ENCODE peak calls at places on chromosomes 7 and 10, in ten cellular contexts. Y is ovary, X is transverse colon, G is body of pancreas, C is prostate gland, Q is testis, J is vagina, Z is IMR-90, I is H54, V is HCT116. T is an unnamed sample.

GRCh38 chr7:35420657-35421056 is 166.8 kb upstream of the TBX20 start:
- DNase-seq in Y (no peak), X (no peak), G (no peak), C (no peak), Q (no peak), J (no peak), Z (peak), I (no peak), V (no peak), T (no peak)

GRCh38 chr10:74947781-74948401 is 121.5 kb downstream of the KAT6B start:
- DNase-seq in Y (no peak), X (peak), G (no peak), C (no peak), Q (no peak), J (no peak), Z (no peak), I (no peak), V (no peak), T (no peak)

GRCh38 chr10:50576245-50576815 is 47.4 kb downstream of the SGMS1 start:
- DNase-seq in Y (no peak), X (no peak), G (no peak), C (no peak), Q (peak), J (no peak), Z (peak), I (peak), V (no peak), T (peak)

GRCh38 chr7:116769541-116769940 is 92.8 kb upstream of the CAPZA2 start:
- DNase-seq in Y (no peak), X (no peak), G (no peak), C (no peak), Q (no peak), J (no peak), Z (no peak), I (no peak), V (no peak), T (no peak)

GRCh38 chr7:81161459-81162075 is 242.7 kb upstream of the SEMA3C start:
- DNase-seq in Y (no peak), X (no peak), G (no peak), C (no peak), Q (no peak), J (no peak), Z (peak), I (peak), V (peak), T (peak)

GRCh38 chr7:27579565-27579964 is 83.1 kb downstream of the HIBADH start:
- DNase-seq in Y (no peak), X (no peak), G (no peak), C (no peak), Q (no peak), J (no peak), Z (no peak), I (no peak), V (no peak), T (no peak)

GRCh38 chr7:33432825-33433224 is 303.5 kb downstream of the BBS9 start:
- DNase-seq in Y (no peak), X (no peak), G (no peak), C (no peak), Q (no peak), J (no peak), Z (no peak), I (no peak), V (no peak), T (no peak)

GRCh38 chr7:98874942-98875341 is 3.4 kb upstream of the TRRAP start:
- DNase-seq in Y (no peak), X (no peak), G (no peak), C (no peak), Q (no peak), J (no peak), Z (no peak), I (no peak), V (no peak), T (no peak)

GRCh38 chr7:28272461-28272877 is 91.9 kb upstream of the JAZF1 start:
- DNase-seq in Y (peak), X (peak), G (peak), C (no peak), Q (peak), J (no peak), Z (peak), I (peak), V (peak), T (peak)

GRCh38 chr7:72818663-72819366 is 9.2 kb downstream of the TYW1B start:
- DNase-seq in Y (no peak), X (no peak), G (no peak), C (no peak), Q (no peak), J (no peak), Z (no peak), I (no peak), V (no peak), T (no peak)

GRCh38 chr10:80110986-80111385 is 21.5 kb upstream of the PLAC9 start:
- DNase-seq in Y (no peak), X (no peak), G (peak), C (no peak), Q (peak), J (no peak), Z (no peak), I (no peak), V (no peak), T (no peak)

GRCh38 chr7:133753513-133753912 is 373.6 kb upstream of the LRGUK start:
- DNase-seq in Y (no peak), X (no peak), G (no peak), C (no peak), Q (no peak), J (no peak), Z (no peak), I (no peak), V (no peak), T (no peak)

GRCh38 chr10:21292763-21293517 is 232.5 kb downstream of the SKIDA1 start:
- DNase-seq in Y (peak), X (peak), G (peak), C (peak), Q (peak), J (no peak), Z (peak), I (peak), V (peak), T (no peak)

GRCh38 chr7:494261-494687 is 25.4 kb downstream of the PDGFA start:
- DNase-seq in Y (no peak), X (no peak), G (peak), C (no peak), Q (no peak), J (no peak), Z (no peak), I (peak), V (no peak), T (no peak)

GRCh38 chr10:62618576-62619408 is 185.7 kb upstream of the ADO start:
- DNase-seq in Y (no peak), X (peak), G (no peak), C (peak), Q (no peak), J (peak), Z (peak), I (peak), V (no peak), T (no peak)

GRCh38 chr7:139108256-139109187 is 998 bp downstream of the ZC3HAV1 start:
- DNase-seq in Y (peak), X (peak), G (peak), C (peak), Q (peak), J (no peak), Z (peak), I (peak), V (no peak), T (peak)

GRCh38 chr7:6637544-6638229 is 569 bp downstream of the ZNF316 start:
- DNase-seq in Y (no peak), X (peak), G (no peak), C (no peak), Q (no peak), J (no peak), Z (peak), I (peak), V (no peak), T (peak)

GRCh38 chr7:95608344-95609173 is 12.2 kb upstream of the PDK4 start:
- DNase-seq in Y (peak), X (peak), G (peak), C (peak), Q (peak), J (peak), Z (peak), I (peak), V (peak), T (peak)

GRCh38 chr7:97179454-97180104 is 62.1 kb downstream of the SDHAF3 start:
- DNase-seq in Y (peak), X (peak), G (peak), C (peak), Q (peak), J (no peak), Z (peak), I (peak), V (peak), T (peak)

GRCh38 chr7:117083648-117084047 is 130.3 kb downstream of the ST7 start:
- DNase-seq in Y (no peak), X (no peak), G (peak), C (no peak), Q (no peak), J (no peak), Z (no peak), I (no peak), V (no peak), T (no peak)

GRCh38 chr7:145123502-145123901 is 287.6 kb upstream of the TPK1 start:
- DNase-seq in Y (no peak), X (no peak), G (no peak), C (no peak), Q (no peak), J (no peak), Z (no peak), I (no peak), V (no peak), T (no peak)

GRCh38 chr10:131047501-131047900 is 264.0 kb downstream of the TCERG1L start:
- DNase-seq in Y (no peak), X (no peak), G (no peak), C (no peak), Q (no peak), J (no peak), Z (no peak), I (no peak), V (no peak), T (no peak)

GRCh38 chr7:108603922-108604684 is 34.4 kb downstream of the DNAJB9 start:
- DNase-seq in Y (no peak), X (no peak), G (no peak), C (no peak), Q (no peak), J (no peak), Z (no peak), I (no peak), V (no peak), T (peak)

GRCh38 chr7:118511146-118511545 is 286.6 kb downstream of the ANKRD7 start:
- DNase-seq in Y (no peak), X (no peak), G (no peak), C (no peak), Q (no peak), J (no peak), Z (no peak), I (no peak), V (no peak), T (no peak)

DNA sequence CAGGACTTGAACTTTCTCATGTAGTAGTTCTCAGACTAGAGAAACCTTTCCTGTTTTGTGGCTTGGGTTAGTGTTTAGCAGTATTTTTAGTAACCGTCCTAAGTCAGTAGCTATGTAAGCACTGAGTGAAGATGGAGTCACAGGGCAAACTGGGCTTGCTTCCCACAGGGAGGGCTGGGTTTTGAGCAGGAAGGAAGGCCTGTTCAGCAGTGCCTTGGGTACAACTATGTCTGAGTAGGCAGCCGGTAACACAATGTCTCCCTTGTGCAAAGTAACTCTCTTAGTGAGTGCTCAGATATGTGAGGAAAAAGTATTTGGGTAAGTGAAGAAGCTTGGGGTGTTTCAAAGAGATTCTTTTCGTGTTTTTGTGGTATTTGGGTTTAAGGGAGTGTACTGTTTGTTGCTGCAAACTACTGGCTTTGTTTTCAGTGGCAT is 96.4 kb downstream of the CCSER2 start:
- DNase-seq in Y (peak), X (peak), G (peak), C (peak), Q (peak), J (no peak), Z (peak), I (peak), V (peak), T (no peak)
- TF ChIP-seq POLR2A in Y (no peak), X (peak), G (peak), C (peak), Q (no peak), J (no peak), Z (peak), I (peak), V (no peak), T (no peak)

DNA sequence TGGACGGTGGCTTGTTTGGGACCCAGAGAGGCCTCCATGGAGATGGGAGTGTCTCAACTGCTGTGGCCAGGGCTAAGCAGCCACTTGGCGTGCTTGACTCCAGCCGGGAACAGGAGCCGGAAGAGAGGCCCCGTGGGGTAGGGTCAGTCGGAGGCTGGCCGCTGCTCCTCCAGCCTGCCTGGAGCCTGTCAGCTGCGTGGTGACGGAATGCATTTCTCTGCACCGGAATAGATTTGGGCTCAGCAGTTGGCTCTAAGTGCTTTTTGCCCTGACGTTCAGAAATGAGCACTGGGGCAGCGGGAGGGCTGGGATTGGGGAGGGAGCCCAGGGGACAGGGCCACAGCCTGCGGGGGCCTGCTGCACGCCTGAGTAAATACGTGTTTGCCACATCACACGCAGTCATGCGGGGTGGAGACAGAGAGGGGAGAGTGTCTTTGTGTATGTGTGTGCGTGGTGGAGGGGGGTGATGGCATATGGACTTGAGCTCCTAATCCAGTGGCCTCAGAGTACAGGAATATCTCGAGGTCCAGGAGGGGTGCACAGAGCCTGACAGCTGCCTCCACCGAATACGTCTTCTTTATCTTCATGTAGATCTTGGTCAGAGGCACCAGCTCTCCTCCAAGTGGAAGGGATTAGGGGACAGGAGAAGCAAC is 151.2 kb downstream of the CDH23 start:
- DNase-seq in Y (peak), X (no peak), G (no peak), C (no peak), Q (peak), J (no peak), Z (peak), I (no peak), V (no peak), T (no peak)
- TF ChIP-seq POLR2A in Y (no peak), X (no peak), G (no peak), C (no peak), Q (no peak), J (no peak), Z (no peak), I (no peak), V (no peak), T (no peak)

GRCh38 chr10:484925-485661 is 204.4 kb downstream of the DIP2C start:
- DNase-seq in Y (no peak), X (no peak), G (no peak), C (no peak), Q (no peak), J (peak), Z (no peak), I (no peak), V (no peak), T (no peak)
- TF ChIP-seq POLR2A in Y (no peak), X (no peak), G (no peak), C (no peak), Q (no peak), J (no peak), Z (no peak), I (no peak), V (no peak), T (no peak)

DNA sequence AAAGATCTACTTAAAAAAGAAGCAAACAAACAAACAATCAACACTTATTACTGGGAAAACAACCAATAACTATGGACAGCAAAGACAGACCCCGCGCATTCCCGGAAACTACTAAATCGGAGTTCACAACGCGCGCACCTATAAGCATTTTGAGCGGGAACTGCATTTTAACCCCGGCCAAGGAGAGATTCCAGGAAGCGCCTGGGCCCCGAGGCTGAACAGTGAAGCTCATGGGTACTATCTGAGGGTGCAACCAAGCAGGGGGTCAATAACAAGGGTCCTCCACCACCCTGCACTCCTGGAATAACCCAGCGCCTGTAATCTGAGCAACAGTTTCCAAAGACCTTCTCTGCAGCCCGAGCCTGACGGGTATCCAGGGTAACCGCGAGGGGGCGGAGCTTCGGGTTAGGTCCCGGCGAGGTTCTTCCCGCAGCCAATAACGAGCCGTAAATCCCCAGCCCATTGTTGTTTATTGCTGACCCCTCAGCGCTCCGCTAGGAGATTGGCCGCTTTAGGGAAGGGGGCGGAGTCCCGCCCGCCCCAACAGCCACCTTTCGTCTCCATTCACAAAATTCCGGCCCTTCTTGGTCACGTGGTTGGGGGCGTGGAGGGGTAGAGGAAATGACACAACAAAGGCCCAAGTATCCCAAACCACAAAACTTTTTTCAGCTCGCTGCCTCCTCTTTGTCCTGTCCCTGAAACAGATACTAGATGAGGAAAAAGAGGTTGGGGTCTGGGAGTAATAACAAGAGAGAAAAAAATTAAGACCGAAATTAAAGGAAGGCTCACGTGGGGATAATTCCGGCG is 1.7 kb upstream of the ETV1 start:
- DNase-seq in Y (peak), X (peak), G (peak), C (peak), Q (peak), J (peak), Z (peak), I (peak), V (peak), T (peak)
- TF ChIP-seq POLR2A in Y (no peak), X (peak), G (peak), C (peak), Q (no peak), J (no peak), Z (peak), I (peak), V (no peak), T (no peak)

GRCh38 chr10:7410306-7410799 is 481 bp downstream of the SFMBT2 start:
- DNase-seq in Y (peak), X (peak), G (no peak), C (no peak), Q (peak), J (peak), Z (peak), I (peak), V (no peak), T (peak)
- TF ChIP-seq POLR2A in Y (no peak), X (no peak), G (no peak), C (no peak), Q (no peak), J (no peak), Z (no peak), I (no peak), V (no peak), T (no peak)

DNA sequence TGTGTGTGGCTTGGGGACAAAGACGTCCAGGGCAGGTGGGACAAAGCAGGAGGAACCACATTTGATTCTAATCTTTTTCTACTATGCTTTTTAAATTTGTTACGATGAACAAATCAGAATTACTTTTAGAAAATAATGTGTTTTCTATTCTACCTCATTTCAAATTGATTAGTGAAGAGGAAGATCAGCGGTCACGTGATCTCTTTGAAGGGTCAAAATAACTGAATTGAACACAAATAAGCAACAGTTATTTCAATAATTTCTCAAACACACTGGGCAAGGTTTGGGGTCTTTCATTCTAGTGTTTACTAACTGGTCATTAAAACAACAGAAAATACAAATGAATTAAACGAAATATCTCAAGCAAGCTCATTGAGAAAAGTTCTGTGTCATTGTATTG is 773.0 kb upstream of the IGFBP3 start:
- DNase-seq in Y (no peak), X (no peak), G (no peak), C (no peak), Q (no peak), J (no peak), Z (no peak), I (no peak), V (no peak), T (no peak)
- TF ChIP-seq POLR2A in Y (no peak), X (no peak), G (no peak), C (no peak), Q (no peak), J (no peak), Z (no peak), I (no peak), V (no peak), T (no peak)

GRCh38 chr10:73252445-73253225 is at the start of gene MRPS16:
- DNase-seq in Y (peak), X (peak), G (peak), C (peak), Q (peak), J (peak), Z (peak), I (peak), V (peak), T (peak)
- TF ChIP-seq POLR2A in Y (peak), X (peak), G (peak), C (peak), Q (peak), J (no peak), Z (peak), I (peak), V (peak), T (peak)